ENCODE peak calls at places on chromosomes 7 and 10, in nine cellular contexts. D is effector memory CD4-positive, alpha-beta T cell; L is adrenal gland; E is SHP77; V is stimulated activated CD4-positive, alpha-beta T cell treated with anti-CD3 and anti-CD28 coated beads, Interleukin-2, amount 100 ng/mL, for 24 hours; K is stimulated activated CD8-positive, alpha-beta memory T cell treated with anti-CD3 and anti-CD28 coated beads, Interleukin-12 subunit alpha, Interleukin-12 subunit beta, amount 100 ng/mL, for 1 hour; M is dermis blood vessel endothelial cell; J is cerebellar cortex; C is central memory CD4-positive, alpha-beta T cell. P is an unnamed sample.

GRCh38 chr10:124370426-124370825 is 48.3 kb downstream of the OAT start:
- DNase-seq in C (no peak), J (no peak), K (no peak), D (no peak), M (no peak), V (no peak), L (no peak), E (no peak), P (no peak)

GRCh38 chr7:108190891-108191290 is 60.7 kb upstream of the LAMB4 start:
- DNase-seq in E (no peak), M (no peak), J (no peak), C (no peak), V (no peak), L (no peak), K (no peak), D (no peak), P (no peak)

GRCh38 chr10:4382811-4383210 is 443.2 kb upstream of the AKR1E2 start:
- DNase-seq in M (no peak), J (no peak), D (no peak), L (no peak), E (no peak), C (no peak), K (no peak), V (no peak), P (no peak)

GRCh38 chr7:98221611-98222532 is 10.6 kb downstream of the BHLHA15 start:
- DNase-seq in L (no peak), J (no peak), K (no peak), C (no peak), V (no peak), D (no peak), E (no peak), M (no peak), P (no peak)

GRCh38 chr7:142334806-142335205 is 76.9 kb upstream of the PRSS58 start:
- DNase-seq in J (no peak), E (no peak), C (no peak), M (no peak), K (no peak), V (no peak), D (no peak), L (no peak), P (no peak)

GRCh38 chr7:13851756-13852155 is 137.7 kb downstream of the ETV1 start:
- DNase-seq in E (no peak), V (no peak), C (no peak), D (no peak), K (no peak), M (no peak), L (no peak), J (peak; percentile 30), P (no peak)

GRCh38 chr7:47571355-47572100 is 10.4 kb downstream of the TNS3 start:
- DNase-seq in E (peak; percentile 91), V (no peak), M (peak; percentile 76), C (no peak), D (no peak), L (peak; percentile 82), J (no peak), K (no peak), P (peak; percentile 77)

GRCh38 chr10:2111936-2112335 is 374.6 kb upstream of the ADARB2 start:
- DNase-seq in J (no peak), V (no peak), D (no peak), C (no peak), K (no peak), E (no peak), L (no peak), M (no peak), P (no peak)

GRCh38 chr10:37839243-37839642 is 18.2 kb downstream of the ZNF248 start:
- DNase-seq in V (no peak), E (no peak), M (no peak), L (no peak), D (no peak), J (no peak), K (no peak), C (no peak), P (no peak)

GRCh38 chr10:117532451-117533107 is 10.0 kb upstream of the EMX2 start:
- DNase-seq in D (no peak), C (no peak), K (no peak), L (no peak), M (no peak), V (no peak), J (no peak), E (no peak), P (no peak)

GRCh38 chr10:129970404-129971364 is 6.6 kb upstream of the EBF3 start:
- DNase-seq in C (no peak), D (no peak), V (no peak), M (no peak), E (no peak), L (no peak), J (no peak), K (no peak), P (no peak)

GRCh38 chr7:32474008-32474407 is 16.2 kb downstream of the LSM5 start:
- DNase-seq in E (no peak), K (no peak), D (no peak), M (no peak), C (no peak), L (no peak), J (no peak), V (no peak), P (no peak)

GRCh38 chr7:132590162-132590561 is 13.9 kb upstream of the PLXNA4 start:
- DNase-seq in E (no peak), M (peak; percentile 58), L (no peak), D (no peak), C (no peak), J (no peak), K (no peak), V (no peak), P (no peak)

GRCh38 chr7:96021533-96021932 is 249.2 kb downstream of the DYNC1I1 start:
- DNase-seq in C (no peak), L (no peak), V (no peak), M (no peak), J (no peak), K (no peak), D (no peak), E (no peak), P (no peak)

GRCh38 chr7:12422449-12423320 is 19.0 kb upstream of the VWDE start:
- DNase-seq in V (no peak), L (no peak), C (no peak), E (no peak), M (no peak), J (no peak), D (no peak), K (no peak), P (no peak)

GRCh38 chr10:119538632-119539358 is 3.7 kb downstream of the RGS10 start:
- DNase-seq in J (no peak), E (no peak), K (no peak), D (no peak), V (peak; percentile 49), M (no peak), L (no peak), C (peak; percentile 9), P (no peak)

GRCh38 chr10:61465807-61466425 is 12.7 kb upstream of the TMEM26 start:
- DNase-seq in J (no peak), C (no peak), V (no peak), L (no peak), M (no peak), D (no peak), K (no peak), E (no peak), P (no peak)

GRCh38 chr10:26725837-26726727 is 28.6 kb downstream of the PDSS1 start:
- DNase-seq in J (peak; percentile 75), D (peak; percentile 25), M (peak; percentile 78), V (peak; percentile 43), K (peak; percentile 18), E (peak; percentile 39), L (peak; percentile 64), C (peak; percentile 36), P (peak; percentile 70)

GRCh38 chr10:23194471-23194965 is 2.4 kb downstream of the PTF1A start:
- DNase-seq in J (no peak), C (no peak), M (no peak), K (no peak), D (no peak), V (no peak), E (no peak), L (no peak), P (no peak)

GRCh38 chr10:93481213-93481930 is 762 bp downstream of the MYOF start:
- DNase-seq in J (no peak), E (no peak), D (no peak), C (no peak), M (peak; percentile 52), K (no peak), V (no peak), L (no peak), P (no peak)

GRCh38 chr10:109587366-109587765 is 335.9 kb downstream of the XPNPEP1 start:
- DNase-seq in V (no peak), J (no peak), K (no peak), C (no peak), E (no peak), D (no peak), M (no peak), L (no peak), P (no peak)

GRCh38 chr7:85765698-85766298 is 578.9 kb upstream of the SEMA3D start:
- DNase-seq in M (no peak), J (no peak), C (no peak), V (no peak), K (no peak), E (no peak), L (no peak), D (no peak), P (no peak)

GRCh38 chr10:70594161-70594560 is 8.4 kb downstream of the PRF1 start:
- DNase-seq in J (no peak), K (no peak), M (no peak), D (no peak), E (no peak), V (no peak), C (no peak), L (no peak), P (no peak)

GRCh38 chr10:100827819-100828743 is 82.7 kb downstream of the PAX2 start:
- DNase-seq in C (no peak), M (peak; percentile 7), K (no peak), D (no peak), J (no peak), E (no peak), V (no peak), L (peak; percentile 23), P (peak; percentile 71)

GRCh38 chr10:102645388-102645740 is 1.1 kb downstream of the TRIM8 start:
- DNase-seq in K (no peak), D (peak; percentile 41), J (no peak), V (peak; percentile 44), C (peak; percentile 48), L (peak; percentile 78), E (peak; percentile 70), M (peak; percentile 73), P (peak; percentile 87)

GRCh38 chr10:117537904-117538524 is 4.5 kb upstream of the EMX2 start:
- DNase-seq in E (no peak), K (no peak), M (no peak), C (no peak), V (no peak), D (no peak), J (no peak), L (no peak), P (no peak)

GRCh38 chr7:143120696-143121405 is 11.0 kb upstream of the PIP start:
- DNase-seq in E (no peak), D (no peak), C (no peak), J (no peak), K (no peak), L (no peak), V (no peak), M (no peak), P (no peak)

GRCh38 chr10:50417486-50417905 is 166.2 kb upstream of the ASAH2 start:
- DNase-seq in J (no peak), K (no peak), L (no peak), V (no peak), C (no peak), M (peak; percentile 36), D (no peak), E (no peak), P (no peak)

GRCh38 chr7:25894902-25895791 is 256.9 kb upstream of the NFE2L3 start:
- DNase-seq in V (peak; percentile 66), K (peak; percentile 36), M (peak; percentile 47), C (peak; percentile 46), J (peak; percentile 61), D (peak; percentile 44), L (peak; percentile 73), E (peak; percentile 69), P (peak; percentile 75)

GRCh38 chr7:31950101-31950755 is 120.0 kb downstream of the PDE1C start:
- DNase-seq in J (no peak), M (no peak), V (no peak), K (no peak), C (no peak), E (no peak), D (no peak), L (no peak), P (no peak)

GRCh38 chr10:123381271-123381670 is 227.1 kb downstream of the BUB3 start:
- DNase-seq in K (no peak), L (no peak), V (no peak), D (no peak), J (no peak), M (no peak), C (no peak), E (no peak), P (no peak)